ENCODE peak calls at places on chromosome 18, in nine cellular contexts. M, D, K, C, O, Z, X, T and F are unnamed samples.

GRCh38 chr18:34522627-34523026 is 187.5 kb upstream of the DTNA start:
- ATAC-seq in M (no peak), D (no peak), K (peak), C (no peak), O (no peak), Z (no peak), X (no peak), T (no peak), F (no peak)

GRCh38 chr18:23551978-23552377 is 34.3 kb downstream of the NPC1 start:
- ATAC-seq in M (no peak), D (no peak), K (no peak), C (no peak), O (no peak), Z (no peak), X (no peak), T (no peak), F (no peak)

GRCh38 chr18:48783616-48784520 is 166.9 kb downstream of the SMAD7 start:
- ATAC-seq in M (no peak), D (no peak), K (no peak), C (no peak), O (no peak), Z (no peak), X (no peak), T (no peak), F (no peak)

GRCh38 chr18:44896817-44897216 is 216.1 kb downstream of the SETBP1 start:
- ATAC-seq in M (no peak), D (no peak), K (no peak), C (no peak), O (no peak), Z (no peak), X (no peak), T (no peak), F (no peak)

GRCh38 chr18:79818036-79818435 is 20.3 kb downstream of the KCNG2 start:
- ATAC-seq in M (peak), D (peak), K (no peak), C (no peak), O (no peak), Z (no peak), X (no peak), T (no peak), F (no peak)

GRCh38 chr18:13186687-13187086 is 31.9 kb upstream of the LDLRAD4 start:
- ATAC-seq in M (no peak), D (no peak), K (peak), C (no peak), O (no peak), Z (no peak), X (no peak), T (no peak), F (no peak)

GRCh38 chr18:56028514-56028913 is 440.5 kb upstream of the TCF4 start:
- ATAC-seq in M (no peak), D (no peak), K (no peak), C (no peak), O (no peak), Z (no peak), X (no peak), T (no peak), F (no peak)

GRCh38 chr18:11308499-11308898 is 159.1 kb upstream of the PIEZO2 start:
- ATAC-seq in M (no peak), D (no peak), K (no peak), C (no peak), O (no peak), Z (peak), X (no peak), T (no peak), F (no peak)

GRCh38 chr18:78650926-78651325 is 328.7 kb upstream of the SALL3 start:
- ATAC-seq in M (no peak), D (no peak), K (no peak), C (no peak), O (no peak), Z (no peak), X (no peak), T (no peak), F (no peak)

GRCh38 chr18:59040770-59041148 is 98.9 kb upstream of the SEC11C start:
- ATAC-seq in M (no peak), D (peak), K (no peak), C (no peak), O (no peak), Z (no peak), X (no peak), T (no peak), F (no peak)

GRCh38 chr18:62522178-62522509 is 681 bp upstream of the ZCCHC2 start:
- ATAC-seq in M (peak), D (no peak), K (peak), C (no peak), O (peak), Z (no peak), X (peak), T (peak), F (peak)

GRCh38 chr18:74929110-74929509 is 279.8 kb downstream of the PTGR3 start:
- ATAC-seq in M (no peak), D (no peak), K (no peak), C (no peak), O (no peak), Z (no peak), X (peak), T (no peak), F (no peak)